ENCODE peak calls at places on chromosome 3, in six cellular contexts. S is transverse colon, W is thyroid gland, G is cardiac fibroblast, F is choroid plexus epithelial cell, U is right lobe of liver. L is an unnamed sample.

GRCh38 chr3:50205719-50206276 is 727 bp downstream of the SLC38A3 start:
- DNase-seq in U (peak; percentile 92), S (peak; percentile 26), W (peak; percentile 67), F (peak; percentile 24), G (no peak), L (no peak)

GRCh38 chr3:165196577-165197561 is 685 bp upstream of the SLITRK3 start:
- DNase-seq in S (no peak), F (peak; percentile 3), W (peak; percentile 22), G (peak; percentile 8), U (peak; percentile 24), L (no peak)

GRCh38 chr3:31248619-31248992 is 284.1 kb upstream of the STT3B start:
- DNase-seq in G (no peak), S (no peak), U (no peak), W (no peak), F (no peak), L (no peak)

GRCh38 chr3:161291191-161291901 is 70.2 kb downstream of the NMD3 start:
- DNase-seq in W (peak; percentile 23), S (no peak), F (no peak), U (no peak), G (no peak), L (no peak)

GRCh38 chr3:131602011-131602779 is 99.4 kb upstream of the MRPL3 start:
- DNase-seq in G (no peak), F (no peak), U (no peak), S (no peak), W (no peak), L (no peak)

GRCh38 chr3:138047596-138048195 is 37.7 kb downstream of the CLDN18 start:
- DNase-seq in U (no peak), S (no peak), F (no peak), W (no peak), G (no peak), L (no peak)

GRCh38 chr3:10428393-10429091 is 76.8 kb downstream of the ATP2B2 start:
- DNase-seq in W (no peak), G (no peak), F (no peak), U (no peak), S (no peak), L (no peak)

GRCh38 chr3:184545769-184546168 is 15.8 kb upstream of the EPHB3 start:
- DNase-seq in U (no peak), G (no peak), W (no peak), F (no peak), S (no peak), L (no peak)

GRCh38 chr3:117893638-117894037 is 1141.0 kb downstream of the IGSF11 start:
- DNase-seq in G (no peak), U (no peak), W (no peak), F (no peak), S (no peak), L (no peak)

GRCh38 chr3:124463234-124463633 is 267.0 kb upstream of the UMPS start:
- DNase-seq in S (no peak), G (no peak), F (no peak), U (no peak), W (no peak), L (no peak)

GRCh38 chr3:42653303-42653559 is 266 bp upstream of the ZBTB47 start:
- DNase-seq in U (no peak), S (no peak), F (no peak), G (no peak), W (no peak), L (no peak)
- H3K4me3 ChIP-seq in U (peak overlapping the region; percentile 60), S (peak overlapping the region; percentile 69), F (peak overlapping the region; percentile 83), G (peak overlapping the region; percentile 84), W (peak overlapping the region; percentile 89), L (peak overlapping the region; percentile 68)

GRCh38 chr3:133598405-133598804 is 24.9 kb downstream of the CDV3 start:
- DNase-seq in U (no peak), S (no peak), G (no peak), F (no peak), W (no peak), L (no peak)

GRCh38 chr3:133600682-133601081 is 27.2 kb downstream of the CDV3 start:
- DNase-seq in U (no peak), G (no peak), F (no peak), W (no peak), S (no peak), L (no peak)

GRCh38 chr3:133595341-133595740 is 21.9 kb downstream of the CDV3 start:
- DNase-seq in F (peak; percentile 26), G (no peak), U (no peak), W (no peak), S (no peak), L (no peak)

GRCh38 chr3:133599280-133599679 is 25.8 kb downstream of the CDV3 start:
- DNase-seq in F (no peak), S (no peak), U (no peak), G (no peak), W (no peak), L (no peak)
- TF ChIP-seq CTCF in F (no peak), S (no peak), U (no peak), G (no peak), W (no peak), L (no peak)

GRCh38 chr3:114687157-114687556 is 393.3 kb downstream of the TIGIT start:
- DNase-seq in U (no peak), F (no peak), S (no peak), W (no peak), G (no peak), L (no peak)

GRCh38 chr3:114690896-114691295 is 397.1 kb downstream of the TIGIT start:
- DNase-seq in G (no peak), U (no peak), F (no peak), W (no peak), S (no peak), L (no peak)

GRCh38 chr3:114686624-114687023 is 392.8 kb downstream of the TIGIT start:
- DNase-seq in U (no peak), F (peak; percentile 34), G (no peak), W (no peak), S (no peak), L (no peak)

GRCh38 chr3:114680299-114680698 is 386.5 kb downstream of the TIGIT start:
- DNase-seq in U (no peak), W (no peak), F (no peak), S (no peak), G (no peak), L (no peak)

DNA sequence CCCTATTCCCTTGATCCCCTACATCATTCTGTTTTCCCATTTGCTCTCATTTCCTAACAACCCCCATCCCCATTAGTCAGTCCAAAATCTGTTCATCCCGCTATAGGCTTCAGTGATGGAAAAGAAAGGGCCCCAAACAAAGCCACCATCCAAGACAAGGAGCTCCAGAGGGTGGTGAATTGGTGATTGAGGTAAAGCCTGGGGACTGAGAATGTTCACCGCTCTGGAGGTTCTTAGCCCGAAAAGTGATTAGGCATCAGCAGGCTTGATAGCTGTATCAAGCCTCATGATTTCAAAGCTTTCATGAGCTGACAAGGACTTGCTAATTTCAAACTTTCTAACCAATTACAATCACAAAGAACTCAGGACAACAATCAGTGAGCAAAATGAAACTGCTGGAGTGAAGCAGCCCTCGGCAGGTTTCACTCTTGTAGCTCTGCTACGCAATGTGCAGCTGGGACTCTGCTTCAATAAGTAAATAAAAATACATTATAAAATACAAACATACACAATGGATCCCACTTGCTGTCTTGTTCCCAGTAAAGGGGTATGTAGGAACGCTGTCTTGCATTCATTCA is 391.3 kb downstream of the TIGIT start:
- DNase-seq in W (peak; percentile 5), G (no peak), F (peak; percentile 40), U (no peak), S (no peak), L (no peak)
- H3K4me3 ChIP-seq in W (no peak overlapping the region), G (no peak overlapping the region), F (no peak overlapping the region), U (no peak overlapping the region), S (no peak overlapping the region), L (no peak overlapping the region)

GRCh38 chr3:122305818-122306621 is 19.0 kb upstream of the CSTA start:
- DNase-seq in F (peak; percentile 10), S (peak; percentile 61), W (peak; percentile 42), U (peak; percentile 49), G (no peak), L (no peak)
- TF ChIP-seq CTCF in F (peak; percentile 33), S (peak; percentile 27), W (no peak), U (peak; percentile 35), G (no peak), L (no peak)

GRCh38 chr3:188309437-188310269 is 155.7 kb downstream of the LPP start:
- DNase-seq in S (no peak), W (no peak), F (peak; percentile 47), U (no peak), G (no peak), L (peak; percentile 29)
- H3K4me3 ChIP-seq in S (no peak overlapping the region), W (no peak overlapping the region), F (no peak overlapping the region), U (no peak overlapping the region), G (no peak overlapping the region), L (no peak overlapping the region)

GRCh38 chr3:52039426-52039825 is 16.9 kb downstream of the DUSP7 start:
- DNase-seq in S (no peak), U (no peak), W (no peak), F (no peak), G (no peak), L (no peak)

GRCh38 chr3:52039846-52040245 is 16.5 kb downstream of the DUSP7 start:
- DNase-seq in G (peak; percentile 58), F (no peak), W (peak; percentile 98), S (no peak), U (peak; percentile 79), L (peak; percentile 28)

GRCh38 chr3:52043750-52044149 is 12.6 kb downstream of the DUSP7 start:
- DNase-seq in F (no peak), G (no peak), U (no peak), W (no peak), S (no peak), L (no peak)

GRCh38 chr3:52040600-52040999 is 15.8 kb downstream of the DUSP7 start:
- DNase-seq in G (no peak), U (no peak), W (no peak), F (no peak), S (no peak), L (no peak)

GRCh38 chr3:52041118-52041847 is 15.1 kb downstream of the DUSP7 start:
- DNase-seq in W (no peak), G (no peak), F (no peak), U (no peak), S (no peak), L (no peak)
- TF ChIP-seq CTCF in W (no peak), G (peak; percentile 36), F (peak; percentile 34), U (no peak), S (no peak), L (peak; percentile 32)